ENCODE peak calls at places on chromosomes 16 and 17, in nine cellular contexts. One of them, this sample, is unnamed.

GRCh38 chr17:5468075-5468473 is 708 bp downstream of the DHX33 start:
- DNase-seq in NCI-H460: no peak
- DNase-seq in activated T-cell treated with anti-CD3 and anti-CD28 coated beads, Interleukin-2, amount 50 U/mL, for 72 hours: no peak
- DNase-seq in KBM-7: peak; percentile 33
- DNase-seq in AG09319: no peak
- DNase-seq in T-helper 1 cell: no peak
- DNase-seq in WTC11: no peak
- DNase-seq in RWPE1: peak; percentile 39
- DNase-seq in hepatocyte: no peak
- DNase-seq in this sample: peak; percentile 1

GRCh38 chr17:62625184-62625869 is 2.1 kb upstream of the MRC2 start:
- DNase-seq in NCI-H460: no peak
- DNase-seq in AG09319: no peak
- DNase-seq in KBM-7: peak; percentile 50
- DNase-seq in WTC11: no peak
- DNase-seq in T-helper 1 cell: no peak
- DNase-seq in activated T-cell treated with anti-CD3 and anti-CD28 coated beads, Interleukin-2, amount 50 U/mL, for 72 hours: no peak
- DNase-seq in RWPE1: no peak
- DNase-seq in hepatocyte: no peak
- DNase-seq in this sample: no peak

GRCh38 chr16:9647981-9648701 is 534.1 kb downstream of the GRIN2A start:
- DNase-seq in AG09319: no peak
- DNase-seq in NCI-H460: peak; percentile 20
- DNase-seq in activated T-cell treated with anti-CD3 and anti-CD28 coated beads, Interleukin-2, amount 50 U/mL, for 72 hours: no peak
- DNase-seq in KBM-7: peak; percentile 18
- DNase-seq in RWPE1: peak; percentile 30
- DNase-seq in WTC11: no peak
- DNase-seq in hepatocyte: peak; percentile 69
- DNase-seq in T-helper 1 cell: no peak
- DNase-seq in this sample: no peak

GRCh38 chr16:85401917-85402766 is 211.0 kb upstream of the GSE1 start:
- DNase-seq in AG09319: no peak
- DNase-seq in KBM-7: no peak
- DNase-seq in WTC11: peak; percentile 13
- DNase-seq in NCI-H460: no peak
- DNase-seq in activated T-cell treated with anti-CD3 and anti-CD28 coated beads, Interleukin-2, amount 50 U/mL, for 72 hours: no peak
- DNase-seq in RWPE1: no peak
- DNase-seq in T-helper 1 cell: no peak
- DNase-seq in hepatocyte: no peak
- DNase-seq in this sample: no peak

GRCh38 chr16:82874251-82874650 is 247.5 kb downstream of the CDH13 start:
- DNase-seq in activated T-cell treated with anti-CD3 and anti-CD28 coated beads, Interleukin-2, amount 50 U/mL, for 72 hours: no peak
- DNase-seq in KBM-7: no peak
- DNase-seq in WTC11: no peak
- DNase-seq in hepatocyte: no peak
- DNase-seq in NCI-H460: no peak
- DNase-seq in AG09319: no peak
- DNase-seq in T-helper 1 cell: no peak
- DNase-seq in RWPE1: no peak
- DNase-seq in this sample: no peak

GRCh38 chr16:70589998-70590471 is 56.3 kb upstream of the IL34 start:
- DNase-seq in WTC11: no peak
- DNase-seq in activated T-cell treated with anti-CD3 and anti-CD28 coated beads, Interleukin-2, amount 50 U/mL, for 72 hours: no peak
- DNase-seq in RWPE1: no peak
- DNase-seq in NCI-H460: no peak
- DNase-seq in T-helper 1 cell: no peak
- DNase-seq in KBM-7: no peak
- DNase-seq in AG09319: peak; percentile 34
- DNase-seq in hepatocyte: peak; percentile 72
- DNase-seq in this sample: no peak

GRCh38 chr16:56945847-56946527 is 14.0 kb downstream of the HERPUD1 start:
- DNase-seq in activated T-cell treated with anti-CD3 and anti-CD28 coated beads, Interleukin-2, amount 50 U/mL, for 72 hours: no peak
- DNase-seq in NCI-H460: no peak
- DNase-seq in KBM-7: no peak
- DNase-seq in WTC11: no peak
- DNase-seq in hepatocyte: no peak
- DNase-seq in RWPE1: no peak
- DNase-seq in AG09319: no peak
- DNase-seq in T-helper 1 cell: no peak
- DNase-seq in this sample: no peak

GRCh38 chr17:30519707-30520106 is 42.5 kb downstream of the GOSR1 start:
- DNase-seq in hepatocyte: peak; percentile 39
- DNase-seq in NCI-H460: no peak
- DNase-seq in T-helper 1 cell: no peak
- DNase-seq in AG09319: peak; percentile 76
- DNase-seq in KBM-7: no peak
- DNase-seq in RWPE1: peak; percentile 29
- DNase-seq in WTC11: no peak
- DNase-seq in activated T-cell treated with anti-CD3 and anti-CD28 coated beads, Interleukin-2, amount 50 U/mL, for 72 hours: no peak
- DNase-seq in this sample: no peak

GRCh38 chr17:77036841-77037381 is 103.9 kb upstream of the SEC14L1 start:
- DNase-seq in AG09319: no peak
- DNase-seq in RWPE1: peak; percentile 42
- DNase-seq in activated T-cell treated with anti-CD3 and anti-CD28 coated beads, Interleukin-2, amount 50 U/mL, for 72 hours: no peak
- DNase-seq in NCI-H460: no peak
- DNase-seq in T-helper 1 cell: no peak
- DNase-seq in KBM-7: peak; percentile 96
- DNase-seq in hepatocyte: no peak
- DNase-seq in WTC11: no peak
- DNase-seq in this sample: no peak

GRCh38 chr16:17026600-17027242 is 444.0 kb downstream of the XYLT1 start:
- DNase-seq in T-helper 1 cell: no peak
- DNase-seq in WTC11: no peak
- DNase-seq in AG09319: no peak
- DNase-seq in NCI-H460: no peak
- DNase-seq in hepatocyte: no peak
- DNase-seq in activated T-cell treated with anti-CD3 and anti-CD28 coated beads, Interleukin-2, amount 50 U/mL, for 72 hours: peak; percentile 37
- DNase-seq in KBM-7: no peak
- DNase-seq in RWPE1: no peak
- DNase-seq in this sample: peak; percentile 8

GRCh38 chr16:81337097-81337496 is 22.3 kb downstream of the GAN start:
- DNase-seq in KBM-7: no peak
- DNase-seq in AG09319: no peak
- DNase-seq in NCI-H460: no peak
- DNase-seq in activated T-cell treated with anti-CD3 and anti-CD28 coated beads, Interleukin-2, amount 50 U/mL, for 72 hours: no peak
- DNase-seq in RWPE1: no peak
- DNase-seq in T-helper 1 cell: no peak
- DNase-seq in WTC11: no peak
- DNase-seq in hepatocyte: no peak
- DNase-seq in this sample: no peak

GRCh38 chr17:35973333-35974260 is 7.7 kb downstream of the CCL16 start:
- DNase-seq in RWPE1: peak; percentile 49
- DNase-seq in T-helper 1 cell: no peak
- DNase-seq in KBM-7: no peak
- DNase-seq in hepatocyte: peak; percentile 61
- DNase-seq in activated T-cell treated with anti-CD3 and anti-CD28 coated beads, Interleukin-2, amount 50 U/mL, for 72 hours: no peak
- DNase-seq in NCI-H460: no peak
- DNase-seq in AG09319: no peak
- DNase-seq in WTC11: no peak
- DNase-seq in this sample: no peak

GRCh38 chr17:11836508-11836907 is 160.8 kb downstream of the ZNF18 start:
- DNase-seq in T-helper 1 cell: no peak
- DNase-seq in WTC11: no peak
- DNase-seq in KBM-7: no peak
- DNase-seq in RWPE1: no peak
- DNase-seq in AG09319: no peak
- DNase-seq in NCI-H460: no peak
- DNase-seq in hepatocyte: no peak
- DNase-seq in activated T-cell treated with anti-CD3 and anti-CD28 coated beads, Interleukin-2, amount 50 U/mL, for 72 hours: no peak
- DNase-seq in this sample: no peak

GRCh38 chr16:85735225-85735722 is 15.6 kb downstream of the C16orf74 start:
- DNase-seq in NCI-H460: no peak
- DNase-seq in AG09319: no peak
- DNase-seq in T-helper 1 cell: no peak
- DNase-seq in WTC11: no peak
- DNase-seq in RWPE1: no peak
- DNase-seq in hepatocyte: no peak
- DNase-seq in KBM-7: no peak
- DNase-seq in activated T-cell treated with anti-CD3 and anti-CD28 coated beads, Interleukin-2, amount 50 U/mL, for 72 hours: no peak
- DNase-seq in this sample: peak; percentile 79

GRCh38 chr16:50185005-50185505 is 31.9 kb downstream of the TENT4B start:
- DNase-seq in AG09319: no peak
- DNase-seq in WTC11: no peak
- DNase-seq in NCI-H460: no peak
- DNase-seq in activated T-cell treated with anti-CD3 and anti-CD28 coated beads, Interleukin-2, amount 50 U/mL, for 72 hours: no peak
- DNase-seq in hepatocyte: peak; percentile 53
- DNase-seq in RWPE1: no peak
- DNase-seq in KBM-7: no peak
- DNase-seq in T-helper 1 cell: no peak
- DNase-seq in this sample: no peak

GRCh38 chr17:17882182-17882581 is 45.4 kb upstream of the SREBF1 start:
- DNase-seq in AG09319: no peak
- DNase-seq in activated T-cell treated with anti-CD3 and anti-CD28 coated beads, Interleukin-2, amount 50 U/mL, for 72 hours: no peak
- DNase-seq in hepatocyte: no peak
- DNase-seq in NCI-H460: no peak
- DNase-seq in KBM-7: no peak
- DNase-seq in RWPE1: no peak
- DNase-seq in T-helper 1 cell: no peak
- DNase-seq in WTC11: no peak
- DNase-seq in this sample: no peak

GRCh38 chr16:50368410-50369132 is at the start of gene BRD7:
- DNase-seq in AG09319: no peak
- DNase-seq in activated T-cell treated with anti-CD3 and anti-CD28 coated beads, Interleukin-2, amount 50 U/mL, for 72 hours: peak; percentile 82
- DNase-seq in NCI-H460: peak; percentile 46
- DNase-seq in RWPE1: peak; percentile 77
- DNase-seq in hepatocyte: peak; percentile 91
- DNase-seq in KBM-7: peak; percentile 37
- DNase-seq in T-helper 1 cell: peak; percentile 39
- DNase-seq in WTC11: peak; percentile 51
- DNase-seq in this sample: peak; percentile 67

GRCh38 chr17:80457236-80457856 is 19.1 kb downstream of the NPTX1 start:
- DNase-seq in RWPE1: no peak
- DNase-seq in KBM-7: peak; percentile 31
- DNase-seq in T-helper 1 cell: no peak
- DNase-seq in WTC11: no peak
- DNase-seq in activated T-cell treated with anti-CD3 and anti-CD28 coated beads, Interleukin-2, amount 50 U/mL, for 72 hours: no peak
- DNase-seq in hepatocyte: no peak
- DNase-seq in NCI-H460: no peak
- DNase-seq in AG09319: no peak
- DNase-seq in this sample: no peak

GRCh38 chr16:12796498-12796897 is 7.2 kb downstream of the CPPED1 start:
- DNase-seq in activated T-cell treated with anti-CD3 and anti-CD28 coated beads, Interleukin-2, amount 50 U/mL, for 72 hours: no peak
- DNase-seq in NCI-H460: no peak
- DNase-seq in T-helper 1 cell: no peak
- DNase-seq in KBM-7: no peak
- DNase-seq in RWPE1: no peak
- DNase-seq in hepatocyte: no peak
- DNase-seq in WTC11: no peak
- DNase-seq in AG09319: no peak
- DNase-seq in this sample: no peak

GRCh38 chr17:40612510-40613244 is 34.9 kb downstream of the SMARCE1 start:
- DNase-seq in RWPE1: no peak
- DNase-seq in AG09319: no peak
- DNase-seq in KBM-7: no peak
- DNase-seq in activated T-cell treated with anti-CD3 and anti-CD28 coated beads, Interleukin-2, amount 50 U/mL, for 72 hours: peak; percentile 69
- DNase-seq in T-helper 1 cell: peak; percentile 65
- DNase-seq in hepatocyte: no peak
- DNase-seq in NCI-H460: no peak
- DNase-seq in WTC11: no peak
- DNase-seq in this sample: peak; percentile 60

GRCh38 chr17:19023209-19023999 is 18.8 kb upstream of the FAM83G start:
- DNase-seq in RWPE1: no peak
- DNase-seq in WTC11: no peak
- DNase-seq in activated T-cell treated with anti-CD3 and anti-CD28 coated beads, Interleukin-2, amount 50 U/mL, for 72 hours: no peak
- DNase-seq in AG09319: no peak
- DNase-seq in KBM-7: no peak
- DNase-seq in NCI-H460: no peak
- DNase-seq in T-helper 1 cell: no peak
- DNase-seq in hepatocyte: no peak
- DNase-seq in this sample: no peak

GRCh38 chr17:59756236-59756818 is 48.9 kb downstream of the VMP1 start:
- DNase-seq in WTC11: no peak
- DNase-seq in AG09319: no peak
- DNase-seq in KBM-7: no peak
- DNase-seq in hepatocyte: no peak
- DNase-seq in T-helper 1 cell: no peak
- DNase-seq in activated T-cell treated with anti-CD3 and anti-CD28 coated beads, Interleukin-2, amount 50 U/mL, for 72 hours: no peak
- DNase-seq in NCI-H460: no peak
- DNase-seq in RWPE1: peak; percentile 71
- DNase-seq in this sample: no peak

GRCh38 chr16:24729243-24729966 is at the start of gene TNRC6A:
- DNase-seq in hepatocyte: peak; percentile 94
- DNase-seq in NCI-H460: peak; percentile 76
- DNase-seq in KBM-7: peak; percentile 90
- DNase-seq in T-helper 1 cell: peak; percentile 62
- DNase-seq in activated T-cell treated with anti-CD3 and anti-CD28 coated beads, Interleukin-2, amount 50 U/mL, for 72 hours: peak; percentile 88
- DNase-seq in RWPE1: peak; percentile 89
- DNase-seq in WTC11: peak; percentile 86
- DNase-seq in AG09319: peak; percentile 70
- DNase-seq in this sample: peak; percentile 81

GRCh38 chr17:61002316-61002736 is 324.7 kb downstream of the BCAS3 start:
- DNase-seq in T-helper 1 cell: no peak
- DNase-seq in WTC11: no peak
- DNase-seq in KBM-7: peak; percentile 55
- DNase-seq in RWPE1: peak; percentile 12
- DNase-seq in AG09319: peak; percentile 49
- DNase-seq in hepatocyte: peak; percentile 63
- DNase-seq in activated T-cell treated with anti-CD3 and anti-CD28 coated beads, Interleukin-2, amount 50 U/mL, for 72 hours: no peak
- DNase-seq in NCI-H460: peak; percentile 66
- DNase-seq in this sample: no peak

GRCh38 chr16:68901910-68902309 is 58.6 kb downstream of the TANGO6 start:
- DNase-seq in RWPE1: peak; percentile 29
- DNase-seq in KBM-7: no peak
- DNase-seq in AG09319: peak; percentile 54
- DNase-seq in hepatocyte: no peak
- DNase-seq in T-helper 1 cell: no peak
- DNase-seq in WTC11: no peak
- DNase-seq in NCI-H460: no peak
- DNase-seq in activated T-cell treated with anti-CD3 and anti-CD28 coated beads, Interleukin-2, amount 50 U/mL, for 72 hours: no peak
- DNase-seq in this sample: no peak

GRCh38 chr17:76515291-76515949 is 14.2 kb upstream of the RHBDF2 start:
- DNase-seq in WTC11: no peak
- DNase-seq in AG09319: peak; percentile 99
- DNase-seq in NCI-H460: no peak
- DNase-seq in RWPE1: no peak
- DNase-seq in hepatocyte: no peak
- DNase-seq in activated T-cell treated with anti-CD3 and anti-CD28 coated beads, Interleukin-2, amount 50 U/mL, for 72 hours: peak; percentile 86
- DNase-seq in T-helper 1 cell: peak; percentile 66
- DNase-seq in KBM-7: peak; percentile 80
- DNase-seq in this sample: peak; percentile 92

This sample was measured in CD8-positive, alpha-beta memory T cell.